ENCODE peak calls at places on chromosome 15, in eight cellular contexts. R is NCI-H748 treated with DMSO at 0.1 percent for 48 hours; Z is GM03348; P is activated CD4-positive, alpha-beta T cell treated with anti-CD3 and anti-CD28 coated beads for 48 hours; J is AG08396; I is cerebellar cortex; N is GM04504; M is M059J. L is an unnamed sample.

GRCh38 chr15:61459785-61460707 is 230.9 kb upstream of the RORA start:
- DNase-seq in R (no peak), Z (peak; percentile 21), P (no peak), J (no peak), I (no peak), N (peak; percentile 38), M (peak; percentile 27), L (peak; percentile 41)

GRCh38 chr15:34795267-34796081 is at the start of gene ACTC1:
- DNase-seq in R (no peak), Z (peak; percentile 92), P (peak; percentile 17), J (peak; percentile 89), I (no peak), N (no peak), M (peak; percentile 62), L (peak; percentile 84)

GRCh38 chr15:68578175-68578959 is 426 bp upstream of the CORO2B start:
- DNase-seq in R (peak; percentile 43), Z (peak; percentile 90), P (peak; percentile 40), J (peak; percentile 80), I (peak; percentile 70), N (peak; percentile 31), M (peak; percentile 69), L (no peak)

GRCh38 chr15:100049483-100049882 is 292.3 kb downstream of the ADAMTS17 start:
- DNase-seq in R (no peak), Z (no peak), P (no peak), J (no peak), I (no peak), N (no peak), M (no peak), L (no peak)

GRCh38 chr15:66459818-66460615 is 37.5 kb downstream of the SNAPC5 start:
- DNase-seq in R (no peak), Z (peak; percentile 31), P (no peak), J (peak; percentile 57), I (no peak), N (no peak), M (peak; percentile 82), L (peak; percentile 86)

GRCh38 chr15:59303641-59304433 is 68.8 kb downstream of the MYO1E start:
- DNase-seq in R (no peak), Z (no peak), P (no peak), J (no peak), I (no peak), N (no peak), M (peak; percentile 87), L (no peak)

GRCh38 chr15:60395276-60396011 is 2.3 kb downstream of the ANXA2 start:
- DNase-seq in R (no peak), Z (no peak), P (no peak), J (no peak), I (no peak), N (no peak), M (no peak), L (no peak)

GRCh38 chr15:91047545-91048199 is 25.3 kb upstream of the VPS33B start:
- DNase-seq in R (no peak), Z (no peak), P (no peak), J (no peak), I (no peak), N (no peak), M (peak; percentile 63), L (no peak)

GRCh38 chr15:40108061-40108854 is 421 bp downstream of the BMF start:
- DNase-seq in R (no peak), Z (peak; percentile 61), P (peak; percentile 37), J (peak; percentile 72), I (peak; percentile 45), N (no peak), M (peak; percentile 72), L (no peak)

GRCh38 chr15:96330064-96330449 is 443 bp upstream of the NR2F2 start:
- DNase-seq in R (no peak), Z (no peak), P (peak; percentile 40), J (no peak), I (peak; percentile 70), N (no peak), M (peak; percentile 85), L (peak; percentile 33)

GRCh38 chr15:66833803-66834202 is 131.8 kb downstream of the SMAD6 start:
- DNase-seq in R (no peak), Z (no peak), P (no peak), J (no peak), I (no peak), N (no peak), M (no peak), L (no peak)

L was measured in trophoblast cell.